ENCODE peak calls at places on chromosome 17, in eight cellular contexts. F, H, R, T, D, O, M and P are unnamed samples.

GRCh38 chr17:80106751-80107150 is 5.4 kb downstream of the GAA start:
- DNase-seq in F (no peak), H (no peak), R (no peak), T (no peak), D (peak; percentile 58), O (no peak), M (no peak), P (no peak)

GRCh38 chr17:64455993-64456885 is 7.3 kb downstream of the MILR1 start:
- DNase-seq in F (no peak), H (no peak), R (no peak), T (no peak), D (no peak), O (no peak), M (no peak), P (no peak)

GRCh38 chr17:58387834-58388233 is 29.5 kb downstream of the RNF43 start:
- DNase-seq in F (no peak), H (no peak), R (no peak), T (no peak), D (no peak), O (no peak), M (no peak), P (no peak)

GRCh38 chr17:35715416-35715815 is 16.0 kb upstream of the RASL10B start:
- DNase-seq in F (no peak), H (no peak), R (no peak), T (no peak), D (no peak), O (no peak), M (no peak), P (no peak)

GRCh38 chr17:1232331-1232730 is 37.9 kb upstream of the BHLHA9 start:
- DNase-seq in F (no peak), H (no peak), R (no peak), T (no peak), D (no peak), O (no peak), M (no peak), P (no peak)

GRCh38 chr17:9004132-9004960 is 17.0 kb upstream of the NTN1 start:
- DNase-seq in F (no peak), H (no peak), R (peak; percentile 68), T (no peak), D (no peak), O (no peak), M (no peak), P (no peak)

GRCh38 chr17:80394629-80395216 is 20.2 kb upstream of the ENDOV start:
- DNase-seq in F (no peak), H (no peak), R (no peak), T (no peak), D (no peak), O (no peak), M (no peak), P (no peak)

GRCh38 chr17:35046740-35047283 is 16.7 kb downstream of the RFFL start:
- DNase-seq in F (peak; percentile 54), H (no peak), R (no peak), T (no peak), D (no peak), O (peak; percentile 43), M (peak; percentile 74), P (no peak)

GRCh38 chr17:4480929-4481898 is 17.5 kb upstream of the SPNS2 start:
- DNase-seq in F (no peak), H (peak; percentile 78), R (no peak), T (no peak), D (no peak), O (no peak), M (no peak), P (no peak)

GRCh38 chr17:72502940-72503341 is 382.1 kb downstream of the SOX9 start:
- DNase-seq in F (no peak), H (no peak), R (no peak), T (no peak), D (no peak), O (no peak), M (no peak), P (no peak)

GRCh38 chr17:74210191-74211140 is 2.9 kb upstream of the TTYH2 start:
- DNase-seq in F (peak; percentile 94), H (peak; percentile 74), R (peak; percentile 70), T (no peak), D (no peak), O (peak; percentile 67), M (peak; percentile 79), P (no peak)

GRCh38 chr17:13321932-13322701 is 279.6 kb downstream of the HS3ST3A1 start:
- DNase-seq in F (no peak), H (no peak), R (no peak), T (no peak), D (no peak), O (no peak), M (no peak), P (no peak)

GRCh38 chr17:50931003-50931878 is 65.1 kb upstream of the TOB1 start:
- DNase-seq in F (peak; percentile 95), H (peak; percentile 92), R (peak; percentile 90), T (no peak), D (no peak), O (peak; percentile 78), M (peak; percentile 82), P (no peak)

GRCh38 chr17:41494524-41494923 is 4.8 kb upstream of the KRT36 start:
- DNase-seq in F (no peak), H (no peak), R (no peak), T (no peak), D (no peak), O (no peak), M (peak; percentile 12), P (no peak)

GRCh38 chr17:41498276-41498675 is 7.1 kb downstream of the KRT13 start:
- DNase-seq in F (no peak), H (no peak), R (no peak), T (no peak), D (no peak), O (no peak), M (no peak), P (no peak)

GRCh38 chr17:41500131-41500911 is 5.1 kb downstream of the KRT13 start:
- DNase-seq in F (no peak), H (no peak), R (no peak), T (no peak), D (no peak), O (peak; percentile 94), M (peak; percentile 47), P (no peak)

GRCh38 chr17:41499714-41500113 is 5.7 kb downstream of the KRT13 start:
- DNase-seq in F (no peak), H (no peak), R (no peak), T (no peak), D (no peak), O (no peak), M (no peak), P (no peak)

GRCh38 chr17:41496803-41497484 is 7.2 kb upstream of the KRT36 start:
- DNase-seq in F (peak; percentile 82), H (peak; percentile 76), R (peak; percentile 86), T (peak; percentile 68), D (no peak), O (peak; percentile 89), M (peak; percentile 83), P (no peak)
- TF ChIP-seq POLR2AphosphoS5 in F (no peak), H (no peak), R (no peak), T (no peak), D (peak; percentile 32), O (no peak), M (no peak), P (no peak)

GRCh38 chr17:19645608-19646250 is 2.8 kb upstream of the ALDH3A2 start:
- DNase-seq in F (peak; percentile 47), H (no peak), R (peak; percentile 81), T (no peak), D (no peak), O (peak; percentile 35), M (peak; percentile 7), P (no peak)

GRCh38 chr17:19648475-19649406 is at the start of gene ALDH3A2:
- DNase-seq in F (peak; percentile 99), H (peak; percentile 97), R (peak; percentile 92), T (peak; percentile 68), D (peak; percentile 98), O (peak; percentile 55), M (peak; percentile 94), P (peak; percentile 99)

GRCh38 chr17:19647697-19648474 is 665 bp upstream of the ALDH3A2 start:
- DNase-seq in F (no peak), H (peak; percentile 54), R (peak; percentile 69), T (no peak), D (peak; percentile 90), O (no peak), M (peak; percentile 72), P (peak; percentile 94)

GRCh38 chr17:19644493-19645210 is 3.9 kb upstream of the ALDH3A2 start:
- DNase-seq in F (no peak), H (no peak), R (no peak), T (no peak), D (no peak), O (no peak), M (no peak), P (no peak)

DNA sequence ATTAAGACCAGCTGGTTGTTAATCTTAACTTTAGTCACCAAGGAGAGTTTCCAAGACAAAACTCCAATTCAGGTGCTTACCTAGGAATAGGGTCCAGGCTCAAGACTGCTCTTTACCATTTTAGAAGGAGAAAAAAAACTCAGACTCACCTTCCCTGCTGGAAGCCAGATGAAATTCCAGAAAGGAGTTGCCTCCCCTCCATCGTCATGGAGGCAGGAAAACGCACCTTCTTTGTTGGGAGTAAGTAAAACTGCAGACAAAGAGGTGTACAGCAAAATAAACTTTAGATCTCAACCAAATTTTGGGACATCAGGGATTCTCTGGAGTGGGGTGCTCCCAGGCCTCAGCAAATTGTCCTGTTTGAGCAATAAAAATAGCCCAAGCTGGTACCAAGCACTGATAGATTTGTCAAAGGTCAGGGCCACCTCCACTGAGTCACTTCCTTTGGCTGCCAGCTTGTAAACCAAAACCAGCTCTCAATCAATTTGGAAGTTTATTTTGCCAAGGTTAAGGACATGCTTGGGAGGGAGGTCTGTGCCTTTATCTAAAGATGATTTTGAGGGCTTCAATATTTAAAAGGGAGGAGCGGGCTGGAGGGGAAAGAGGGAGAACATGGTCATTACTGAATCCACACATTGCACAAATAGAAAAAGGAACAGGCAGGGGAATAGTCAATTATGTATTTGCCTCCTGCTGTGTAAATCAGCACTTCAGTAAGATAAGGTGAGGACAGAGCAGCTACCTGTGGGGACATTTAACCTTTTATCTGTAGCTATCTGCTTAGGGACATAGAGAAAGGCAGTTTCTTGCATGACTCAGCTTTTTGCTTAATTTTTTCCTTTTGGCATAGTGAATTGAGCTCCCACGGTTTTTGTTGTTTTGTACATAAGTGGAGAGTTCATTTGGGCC is 1.5 kb upstream of the ALDH3A2 start:
- DNase-seq in F (no peak), H (no peak), R (peak; percentile 52), T (no peak), D (no peak), O (no peak), M (peak; percentile 53), P (no peak)
- TF ChIP-seq POLR2AphosphoS5 in F (no peak), H (no peak), R (no peak), T (no peak), D (no peak), O (no peak), M (no peak), P (no peak)

GRCh38 chr17:31824771-31825360 is 34.2 kb downstream of the COPRS start:
- DNase-seq in F (no peak), H (no peak), R (no peak), T (no peak), D (no peak), O (no peak), M (peak; percentile 37), P (no peak)
- TF ChIP-seq POLR2AphosphoS5 in F (no peak), H (no peak), R (no peak), T (no peak), D (no peak), O (no peak), M (no peak), P (no peak)

DNA sequence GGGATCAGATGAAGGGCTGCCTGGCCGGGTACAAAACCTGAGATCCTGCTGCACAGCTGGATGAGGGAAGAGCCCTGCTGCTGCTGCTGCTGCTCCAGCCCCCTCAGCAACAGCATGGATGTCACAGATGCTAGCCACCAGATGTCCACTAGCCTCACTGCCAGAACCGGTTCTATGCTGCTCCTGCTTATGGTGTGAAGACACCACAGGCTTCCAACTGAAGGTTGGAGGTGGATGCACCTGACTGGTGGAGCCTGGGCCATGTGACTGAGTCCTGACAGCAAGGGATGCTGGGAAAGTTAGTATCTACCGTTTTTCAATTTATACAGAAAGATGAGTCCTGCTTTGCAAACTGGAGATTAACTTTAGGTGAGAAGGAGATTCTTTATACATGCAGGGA is 17.6 kb downstream of the ACTG1 start:
- DNase-seq in F (peak; percentile 86), H (no peak), R (no peak), T (no peak), D (no peak), O (no peak), M (no peak), P (no peak)
- TF ChIP-seq POLR2AphosphoS5 in F (no peak), H (no peak), R (no peak), T (no peak), D (no peak), O (no peak), M (no peak), P (no peak)